ENCODE peak calls at places on chromosome 16, in four cellular contexts. One of them, this sample, is unnamed.

GRCh38 chr16:86929149-86929871 is 351.0 kb downstream of the FOXL1 start:
- DNase-seq in WERI-Rb-1: peak
- DNase-seq in AG04450: peak
- DNase-seq in K562: peak
- DNase-seq in this sample: no peak

GRCh38 chr16:60203525-60204124 is 1469.5 kb upstream of the GOT2 start:
- DNase-seq in WERI-Rb-1: no peak
- DNase-seq in K562: no peak
- DNase-seq in AG04450: no peak
- DNase-seq in this sample: peak

GRCh38 chr16:29641561-29641960 is 21.5 kb upstream of the SPN start:
- DNase-seq in WERI-Rb-1: no peak
- DNase-seq in K562: peak
- DNase-seq in AG04450: no peak
- DNase-seq in this sample: no peak

GRCh38 chr16:50697881-50698767 is 4.7 kb downstream of the NOD2 start:
- DNase-seq in AG04450: no peak
- DNase-seq in K562: no peak
- DNase-seq in WERI-Rb-1: no peak
- DNase-seq in this sample: no peak

GRCh38 chr16:80968386-80969113 is 38.1 kb downstream of the CMC2 start:
- DNase-seq in K562: no peak
- DNase-seq in AG04450: no peak
- DNase-seq in WERI-Rb-1: no peak
- DNase-seq in this sample: no peak

GRCh38 chr16:48393843-48394703 is 8.9 kb upstream of the SIAH1 start:
- DNase-seq in K562: no peak
- DNase-seq in WERI-Rb-1: peak
- DNase-seq in AG04450: no peak
- DNase-seq in this sample: no peak

GRCh38 chr16:50599494-50599893 is 51.3 kb downstream of the NKD1 start:
- DNase-seq in AG04450: no peak
- DNase-seq in K562: no peak
- DNase-seq in WERI-Rb-1: no peak
- DNase-seq in this sample: no peak

GRCh38 chr16:8173111-8173644 is 417.1 kb downstream of the TMEM114 start:
- DNase-seq in AG04450: no peak
- DNase-seq in K562: peak
- DNase-seq in WERI-Rb-1: peak
- DNase-seq in this sample: peak

GRCh38 chr16:78288915-78289314 is 189.5 kb downstream of the WWOX start:
- DNase-seq in AG04450: no peak
- DNase-seq in K562: no peak
- DNase-seq in WERI-Rb-1: no peak
- DNase-seq in this sample: no peak

GRCh38 chr16:11302977-11303376 is 21.8 kb upstream of the PRM1 start:
- DNase-seq in K562: no peak
- DNase-seq in AG04450: no peak
- DNase-seq in WERI-Rb-1: no peak
- DNase-seq in this sample: no peak

DNA sequence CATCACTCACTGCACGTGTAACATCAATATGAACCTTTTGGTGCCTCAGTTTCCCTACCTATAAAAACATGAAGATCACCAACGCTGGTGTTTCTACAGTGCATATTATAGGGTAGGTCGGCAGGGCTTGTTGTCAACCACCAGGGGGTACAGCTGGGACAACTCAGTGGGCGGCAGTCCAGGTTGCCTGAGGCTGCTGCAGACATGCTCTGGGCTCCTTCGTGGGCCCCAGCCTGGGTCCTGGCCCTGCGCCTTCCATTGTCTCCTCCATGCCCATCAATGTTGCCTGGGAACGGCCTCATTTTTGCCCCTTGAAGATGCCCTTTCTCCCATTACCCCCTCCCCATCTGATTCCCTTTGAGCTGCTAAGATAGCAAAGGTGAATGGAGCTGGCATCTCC is 89.8 kb downstream of the GSG1L start:
- DNase-seq in K562: no peak
- DNase-seq in AG04450: no peak
- DNase-seq in WERI-Rb-1: peak
- DNase-seq in this sample: peak
- TF ChIP-seq CTCF in K562: peak
- TF ChIP-seq CTCF in AG04450: no peak
- TF ChIP-seq CTCF in WERI-Rb-1: peak
- TF ChIP-seq CTCF in this sample: no peak

GRCh38 chr16:72990571-72990970 is 57.4 kb downstream of the ZFHX3 start:
- DNase-seq in K562: no peak
- DNase-seq in AG04450: no peak
- DNase-seq in WERI-Rb-1: no peak
- DNase-seq in this sample: no peak
- H3K27ac ChIP-seq in K562: no peak
- H3K27ac ChIP-seq in AG04450: peak
- H3K27ac ChIP-seq in WERI-Rb-1: no peak
- H3K27ac ChIP-seq in this sample: peak

GRCh38 chr16:27819881-27820610 is 243.5 kb downstream of the GSG1L start:
- DNase-seq in K562: no peak
- DNase-seq in AG04450: no peak
- DNase-seq in WERI-Rb-1: no peak
- DNase-seq in this sample: no peak
- H3K4me3 ChIP-seq in K562: no peak
- H3K4me3 ChIP-seq in AG04450: no peak
- H3K4me3 ChIP-seq in WERI-Rb-1: no peak
- H3K4me3 ChIP-seq in this sample: no peak

GRCh38 chr16:1941162-1941923 is 1.7 kb downstream of the MSRB1 start:
- DNase-seq in AG04450: no peak
- DNase-seq in WERI-Rb-1: no peak
- DNase-seq in K562: peak
- DNase-seq in this sample: no peak
- TF ChIP-seq CTCF in AG04450: no peak
- TF ChIP-seq CTCF in WERI-Rb-1: peak
- TF ChIP-seq CTCF in K562: peak
- TF ChIP-seq CTCF in this sample: no peak

DNA sequence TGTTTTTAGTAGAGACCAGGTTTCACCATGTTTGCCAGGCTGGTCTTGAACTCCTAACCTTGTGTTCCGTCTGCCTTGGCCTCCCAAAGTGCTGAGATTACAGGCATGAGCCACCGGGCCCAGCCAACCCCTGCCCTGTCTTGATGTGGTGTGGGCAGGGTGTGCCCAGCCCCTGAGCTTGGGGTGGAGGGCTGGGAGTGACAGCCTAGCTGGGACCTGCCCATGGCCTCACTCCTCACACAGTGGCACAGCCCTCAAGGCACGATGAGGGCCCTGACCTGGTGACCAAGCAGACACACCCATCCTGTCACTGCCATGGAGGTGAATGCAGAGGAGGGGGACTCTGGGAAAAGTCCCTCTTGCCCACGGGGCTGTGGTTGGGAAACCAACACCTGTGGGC is 3.0 kb downstream of the IL32 start:
- DNase-seq in WERI-Rb-1: no peak
- DNase-seq in AG04450: no peak
- DNase-seq in K562: no peak
- DNase-seq in this sample: no peak
- H3K27ac ChIP-seq in WERI-Rb-1: no peak
- H3K27ac ChIP-seq in AG04450: no peak
- H3K27ac ChIP-seq in K562: no peak
- H3K27ac ChIP-seq in this sample: no peak

This sample was measured in A673.